ENCODE peak calls at places on chromosomes 7 and 10, in four cellular contexts. One of them, this sample, is unnamed.

GRCh38 chr10:28387141-28387540 is 84.3 kb upstream of the MPP7 start:
- DNase-seq in A549: peak
- DNase-seq in body of pancreas: no peak
- DNase-seq in heart right ventricle: no peak
- DNase-seq in this sample: no peak

GRCh38 chr7:265998-266850 is 23.7 kb upstream of the FOXL3 start:
- DNase-seq in A549: no peak
- DNase-seq in body of pancreas: no peak
- DNase-seq in heart right ventricle: no peak
- DNase-seq in this sample: no peak

GRCh38 chr7:91314591-91315323 is 50.5 kb downstream of the FZD1 start:
- DNase-seq in A549: no peak
- DNase-seq in body of pancreas: no peak
- DNase-seq in heart right ventricle: no peak
- DNase-seq in this sample: no peak

GRCh38 chr10:3902054-3902808 is 117.2 kb upstream of the KLF6 start:
- DNase-seq in A549: no peak
- DNase-seq in body of pancreas: peak
- DNase-seq in heart right ventricle: no peak
- DNase-seq in this sample: no peak

GRCh38 chr10:29050081-29050480 is 238.8 kb upstream of the LYZL1 start:
- DNase-seq in A549: no peak
- DNase-seq in body of pancreas: no peak
- DNase-seq in heart right ventricle: no peak
- DNase-seq in this sample: no peak

GRCh38 chr10:131787961-131788360 is 112.8 kb upstream of the PPP2R2D start:
- DNase-seq in A549: no peak
- DNase-seq in body of pancreas: no peak
- DNase-seq in heart right ventricle: no peak
- DNase-seq in this sample: no peak

GRCh38 chr7:4181446-4181845 is 500.6 kb upstream of the FOXK1 start:
- DNase-seq in A549: no peak
- DNase-seq in body of pancreas: no peak
- DNase-seq in heart right ventricle: no peak
- DNase-seq in this sample: no peak

GRCh38 chr10:130422366-130423324 is 286.5 kb downstream of the GLRX3 start:
- DNase-seq in A549: no peak
- DNase-seq in body of pancreas: no peak
- DNase-seq in heart right ventricle: no peak
- DNase-seq in this sample: no peak

GRCh38 chr7:94855589-94855988 is 51.8 kb upstream of the PPP1R9A start:
- DNase-seq in A549: no peak
- DNase-seq in body of pancreas: no peak
- DNase-seq in heart right ventricle: no peak
- DNase-seq in this sample: no peak

GRCh38 chr7:65477326-65477725 is 103.7 kb downstream of the ZNF92 start:
- DNase-seq in A549: peak
- DNase-seq in body of pancreas: peak
- DNase-seq in heart right ventricle: no peak
- DNase-seq in this sample: peak

GRCh38 chr7:103487419-103487818 is 41.4 kb upstream of the SLC26A5 start:
- DNase-seq in A549: peak
- DNase-seq in body of pancreas: no peak
- DNase-seq in heart right ventricle: no peak
- DNase-seq in this sample: no peak

GRCh38 chr10:42367532-42368230 is 270.7 kb downstream of the ZNF33B start:
- DNase-seq in A549: no peak
- DNase-seq in body of pancreas: peak
- DNase-seq in heart right ventricle: peak
- DNase-seq in this sample: peak

GRCh38 chr10:100345570-100346330 is 1.3 kb upstream of the SCD start:
- DNase-seq in A549: peak
- DNase-seq in body of pancreas: no peak
- DNase-seq in heart right ventricle: no peak
- DNase-seq in this sample: peak

GRCh38 chr7:26284995-26285632 is 6.5 kb upstream of the SNX10 start:
- DNase-seq in A549: peak
- DNase-seq in body of pancreas: no peak
- DNase-seq in heart right ventricle: no peak
- DNase-seq in this sample: no peak
- TF ChIP-seq CTCF in A549: no peak
- TF ChIP-seq CTCF in body of pancreas: no peak
- TF ChIP-seq CTCF in heart right ventricle: no peak
- TF ChIP-seq CTCF in this sample: no peak

DNA sequence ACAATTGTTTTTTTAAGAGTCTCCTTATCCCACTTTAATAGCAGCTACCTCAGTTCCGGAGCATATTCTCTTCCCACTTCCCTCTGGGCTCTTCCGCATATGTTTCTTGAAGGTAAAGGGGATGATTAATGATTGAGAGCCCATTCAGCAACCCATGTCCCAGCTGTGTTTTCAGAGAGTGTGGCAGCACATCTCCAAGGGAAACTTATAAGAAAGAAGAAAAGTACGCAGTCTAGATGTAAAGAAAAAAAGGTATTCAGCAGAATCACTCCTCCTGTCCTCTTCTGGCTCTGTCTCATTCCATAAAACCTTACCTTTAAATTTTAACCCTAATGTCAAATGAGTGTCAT is 9.7 kb upstream of the ANKRD7 start:
- DNase-seq in A549: no peak
- DNase-seq in body of pancreas: no peak
- DNase-seq in heart right ventricle: no peak
- DNase-seq in this sample: no peak
- H3K4me3 ChIP-seq in A549: peak
- H3K4me3 ChIP-seq in body of pancreas: peak
- H3K4me3 ChIP-seq in heart right ventricle: peak
- H3K4me3 ChIP-seq in this sample: peak

DNA sequence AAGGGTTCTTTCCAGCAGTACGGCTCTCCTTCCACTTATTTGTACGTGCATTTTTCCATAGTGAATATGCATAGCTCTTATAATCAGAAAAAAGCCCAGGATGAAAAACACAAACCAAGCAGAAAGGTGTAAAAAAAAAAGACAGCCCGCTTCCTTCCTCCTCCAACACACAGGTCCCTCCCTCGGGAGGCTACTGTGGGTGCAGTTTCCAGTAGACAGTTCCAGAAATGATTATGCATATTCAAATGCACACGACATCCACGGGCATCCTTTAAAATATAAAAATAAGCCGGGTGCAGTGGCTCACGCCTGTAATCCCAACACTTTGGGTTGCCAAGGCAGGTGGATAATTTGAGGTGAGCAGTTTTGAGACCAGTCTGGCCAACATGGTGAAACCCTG is 59.9 kb downstream of the TNRC18 start:
- DNase-seq in A549: no peak
- DNase-seq in body of pancreas: no peak
- DNase-seq in heart right ventricle: no peak
- DNase-seq in this sample: no peak
- TF ChIP-seq CTCF in A549: no peak
- TF ChIP-seq CTCF in body of pancreas: no peak
- TF ChIP-seq CTCF in heart right ventricle: no peak
- TF ChIP-seq CTCF in this sample: no peak

GRCh38 chr10:62183442-62183841 is 85.2 kb downstream of the RTKN2 start:
- DNase-seq in A549: no peak
- DNase-seq in body of pancreas: no peak
- DNase-seq in heart right ventricle: no peak
- DNase-seq in this sample: no peak
- H3K4me3 ChIP-seq in A549: no peak
- H3K4me3 ChIP-seq in body of pancreas: no peak
- H3K4me3 ChIP-seq in heart right ventricle: no peak
- H3K4me3 ChIP-seq in this sample: no peak

GRCh38 chr10:134743-135600 is at the start of gene ZMYND11:
- DNase-seq in A549: peak
- DNase-seq in body of pancreas: peak
- DNase-seq in heart right ventricle: peak
- DNase-seq in this sample: peak
- TF ChIP-seq CTCF in A549: peak
- TF ChIP-seq CTCF in body of pancreas: no peak
- TF ChIP-seq CTCF in heart right ventricle: no peak
- TF ChIP-seq CTCF in this sample: no peak

DNA sequence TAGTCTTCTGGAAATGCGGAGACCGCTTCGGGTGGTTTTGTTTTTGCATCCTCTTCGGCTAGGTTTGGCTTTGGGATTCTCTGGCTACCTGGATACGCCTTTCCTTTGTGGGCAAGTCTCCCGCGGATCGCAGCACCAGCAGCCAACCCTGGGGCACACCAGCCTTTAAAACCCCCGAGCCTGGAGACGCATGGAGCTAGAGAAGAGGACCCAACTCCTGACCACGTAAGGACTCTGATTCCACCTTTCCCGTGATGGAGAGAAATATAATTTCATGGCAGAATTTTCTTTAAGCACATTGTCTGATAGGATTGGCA is 535.4 kb upstream of the GALNT17 start:
- DNase-seq in A549: no peak
- DNase-seq in body of pancreas: no peak
- DNase-seq in heart right ventricle: no peak
- DNase-seq in this sample: no peak
- H3K4me3 ChIP-seq in A549: no peak
- H3K4me3 ChIP-seq in body of pancreas: no peak
- H3K4me3 ChIP-seq in heart right ventricle: peak
- H3K4me3 ChIP-seq in this sample: no peak

DNA sequence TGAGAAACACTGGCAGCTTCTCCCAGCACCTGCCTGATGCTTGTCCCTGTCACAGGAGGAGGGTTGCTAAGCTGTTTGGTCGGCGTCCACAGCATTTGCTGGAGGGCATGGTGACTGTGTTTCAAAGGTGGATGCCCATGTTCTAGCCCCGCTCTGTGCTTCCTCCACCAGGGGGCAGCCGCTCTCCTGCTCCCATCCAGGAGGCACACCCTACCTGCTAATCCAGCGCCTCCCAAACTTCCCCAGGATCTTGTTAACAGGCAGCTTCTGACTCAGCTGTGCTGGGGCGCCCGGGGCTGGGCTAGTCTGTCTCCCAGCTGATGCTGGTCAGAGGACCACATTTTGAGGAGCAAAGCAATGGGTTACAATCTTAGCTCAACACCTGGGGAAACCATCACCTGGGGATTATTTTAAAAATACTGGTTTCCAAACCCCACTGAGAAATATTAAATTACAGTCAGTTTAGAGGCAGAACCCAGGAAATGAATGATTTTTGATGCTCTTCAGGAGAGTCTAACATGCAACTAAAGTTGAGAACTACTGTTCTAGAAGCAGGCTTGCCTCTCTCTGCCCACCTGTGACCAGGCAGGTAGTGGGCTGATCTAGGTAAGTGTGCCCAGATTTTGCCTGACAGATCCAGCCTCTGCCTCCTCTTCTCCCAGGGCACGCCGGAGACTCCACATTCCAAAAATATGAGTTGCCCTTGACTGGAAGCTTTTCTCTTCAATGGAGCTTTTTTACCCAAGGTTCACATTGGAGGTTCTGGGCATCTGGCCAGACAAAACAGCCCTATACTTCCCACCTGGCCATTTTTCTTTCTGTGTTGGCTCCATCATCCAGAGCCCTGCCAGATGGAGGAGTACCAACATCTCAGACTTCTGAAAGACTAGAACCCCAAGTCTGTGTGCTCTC is 92.7 kb upstream of the GPR26 start:
- DNase-seq in A549: peak
- DNase-seq in body of pancreas: peak
- DNase-seq in heart right ventricle: peak
- DNase-seq in this sample: peak
- TF ChIP-seq CTCF in A549: peak
- TF ChIP-seq CTCF in body of pancreas: peak
- TF ChIP-seq CTCF in heart right ventricle: peak
- TF ChIP-seq CTCF in this sample: peak

DNA sequence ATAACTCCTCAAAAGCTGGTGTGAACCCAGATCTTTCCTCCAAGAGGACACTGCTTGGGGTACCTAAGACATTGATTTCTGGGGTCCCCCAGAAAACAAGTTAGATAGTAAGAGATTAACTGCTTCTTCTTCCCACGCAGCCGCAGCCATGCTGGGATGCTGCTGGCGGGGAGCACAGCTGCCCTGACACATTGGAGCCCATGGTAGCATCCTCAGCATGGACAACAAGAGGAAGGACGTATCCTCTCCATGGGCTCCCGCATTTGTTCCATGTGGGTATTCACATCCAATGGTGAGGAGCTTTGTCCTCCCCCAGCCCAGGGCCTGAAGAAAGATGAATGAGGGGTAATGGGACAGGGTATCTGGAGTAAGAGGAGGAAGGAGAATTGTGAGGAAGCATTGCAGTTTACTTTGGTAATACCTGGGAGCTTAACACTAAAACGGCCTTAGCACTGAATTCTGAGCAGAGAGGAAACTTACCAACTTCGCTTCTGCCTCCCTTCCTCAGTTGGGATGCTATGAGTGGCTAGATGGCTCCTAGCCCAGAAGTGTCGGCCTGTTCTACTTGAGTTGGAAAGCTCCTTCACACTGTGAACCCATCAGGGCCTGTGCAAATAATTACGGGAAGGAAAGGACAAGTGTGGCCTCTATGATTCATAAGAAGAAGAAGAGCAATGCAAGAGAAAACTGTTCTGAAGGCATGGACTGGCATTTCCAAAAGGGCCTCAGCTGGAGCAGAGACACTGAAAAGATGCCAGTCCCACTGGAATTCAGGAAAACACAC is 43.9 kb downstream of the C10orf120 start:
- DNase-seq in A549: no peak
- DNase-seq in body of pancreas: no peak
- DNase-seq in heart right ventricle: no peak
- DNase-seq in this sample: no peak
- H3K4me3 ChIP-seq in A549: no peak
- H3K4me3 ChIP-seq in body of pancreas: no peak
- H3K4me3 ChIP-seq in heart right ventricle: no peak
- H3K4me3 ChIP-seq in this sample: no peak

DNA sequence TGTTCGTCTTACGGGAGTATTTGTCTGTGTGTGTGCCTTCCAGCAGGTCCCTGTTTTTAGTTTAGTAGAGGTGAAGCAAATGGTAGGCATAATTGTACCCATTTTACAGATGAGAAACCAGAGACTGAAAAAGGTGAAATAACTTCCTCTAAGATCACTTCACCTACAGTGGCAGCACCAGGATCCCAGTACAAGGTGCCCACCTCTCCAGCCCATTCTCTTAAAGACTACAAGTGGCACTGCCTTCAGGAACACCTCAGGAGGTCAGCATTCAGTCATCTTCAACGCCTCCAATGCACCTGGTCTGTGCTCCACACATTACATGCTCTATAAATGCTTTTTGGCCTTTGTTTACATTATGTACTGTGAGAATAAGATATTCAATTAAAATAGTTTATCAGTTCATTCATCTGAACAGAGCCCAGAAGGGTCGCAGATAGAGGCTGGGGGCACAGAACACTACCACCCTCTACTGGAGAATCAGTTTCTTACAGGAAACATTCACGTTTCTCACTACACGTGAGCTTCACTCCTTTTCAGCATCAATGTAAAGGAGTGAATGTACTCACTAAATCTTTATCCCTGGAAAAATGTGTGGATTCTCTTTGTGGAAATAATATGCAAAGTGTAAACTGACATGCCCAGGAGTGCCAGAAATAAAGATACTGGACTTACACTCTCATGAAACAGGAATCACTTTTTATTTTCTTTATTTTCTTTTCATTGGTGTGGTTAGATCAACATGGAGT is 45.5 kb upstream of the ABLIM1 start:
- DNase-seq in A549: peak
- DNase-seq in body of pancreas: no peak
- DNase-seq in heart right ventricle: no peak
- DNase-seq in this sample: no peak
- TF ChIP-seq CTCF in A549: peak
- TF ChIP-seq CTCF in body of pancreas: peak
- TF ChIP-seq CTCF in heart right ventricle: peak
- TF ChIP-seq CTCF in this sample: peak

This sample was measured in adrenal gland.